ENCODE peak calls at places on chromosomes 4 and X, in nine cellular contexts. U is pons, P is aorta, H is NCI-H69, N is iris pigment epithelial cell, R is Daoy, F is H7, W is endothelial cell of umbilical vein, S is AG09309. Q is an unnamed sample.

GRCh38 chr4:133465022-133465421 is 315.9 kb downstream of the PCDH10 start:
- DNase-seq in U (no peak), P (no peak), H (no peak), N (no peak), R (no peak), F (no peak), W (no peak), S (no peak), Q (no peak)

GRCh38 chr4:15373363-15373762 is 54.5 kb upstream of the C1QTNF7 start:
- DNase-seq in U (no peak), P (no peak), H (no peak), N (peak; percentile 14), R (peak; percentile 41), F (no peak), W (no peak), S (no peak), Q (no peak)

GRCh38 chr4:104064650-104065577 is 345.1 kb upstream of the TACR3 start:
- DNase-seq in U (peak; percentile 91), P (no peak), H (peak; percentile 91), N (peak; percentile 29), R (no peak), F (peak; percentile 8), W (peak; percentile 4), S (no peak), Q (peak; percentile 64)

GRCh38 chr4:2402453-2402852 is 16.0 kb downstream of the ZFYVE28 start:
- DNase-seq in U (no peak), P (no peak), H (no peak), N (no peak), R (no peak), F (no peak), W (no peak), S (no peak), Q (no peak)

GRCh38 chrX:109732319-109732779 is 708 bp downstream of the ACSL4 start:
- DNase-seq in U (no peak), P (no peak), H (peak; percentile 57), N (peak; percentile 62), R (peak; percentile 26), F (no peak), W (peak; percentile 62), S (no peak), Q (peak; percentile 37)

GRCh38 chr4:168220893-168221292 is 97.7 kb downstream of the DDX60 start:
- DNase-seq in U (no peak), P (no peak), H (peak; percentile 30), N (peak; percentile 22), R (no peak), F (no peak), W (no peak), S (no peak), Q (no peak)

GRCh38 chr4:82865592-82865991 is 25.4 kb downstream of the SEC31A start:
- DNase-seq in U (peak; percentile 31), P (no peak), H (no peak), N (peak; percentile 97), R (peak; percentile 38), F (no peak), W (peak; percentile 90), S (peak; percentile 73), Q (peak; percentile 30)

GRCh38 chr4:185535818-185536729 is 767 bp upstream of the PDLIM3 start:
- DNase-seq in U (peak; percentile 37), P (peak; percentile 73), H (peak; percentile 2), N (peak; percentile 56), R (peak; percentile 7), F (peak; percentile 30), W (peak; percentile 17), S (no peak), Q (no peak)

GRCh38 chr4:122121593-122121992 is 30.5 kb upstream of the BLTP1 start:
- DNase-seq in U (no peak), P (no peak), H (no peak), N (no peak), R (no peak), F (no peak), W (no peak), S (no peak), Q (no peak)

GRCh38 chr4:165784672-165785071 is 88.4 kb upstream of the TLL1 start:
- DNase-seq in U (no peak), P (no peak), H (peak; percentile 94), N (no peak), R (no peak), F (no peak), W (no peak), S (no peak), Q (no peak)

GRCh38 chr4:7984286-7984925 is 44.7 kb upstream of the AFAP1 start:
- DNase-seq in U (no peak), P (no peak), H (no peak), N (no peak), R (no peak), F (no peak), W (no peak), S (no peak), Q (no peak)

GRCh38 chr4:68951078-68951805 is at the start of gene UGT2A3:
- DNase-seq in U (no peak), P (no peak), H (no peak), N (no peak), R (no peak), F (no peak), W (no peak), S (no peak), Q (no peak)

GRCh38 chr4:172900880-172901279 is 267.7 kb upstream of the GALNT7 start:
- DNase-seq in U (no peak), P (no peak), H (peak; percentile 14), N (no peak), R (no peak), F (no peak), W (no peak), S (no peak), Q (no peak)

GRCh38 chrX:135985974-135986312 is 708 bp downstream of the SLC9A6 start:
- DNase-seq in U (no peak), P (no peak), H (no peak), N (no peak), R (no peak), F (peak; percentile 31), W (no peak), S (no peak), Q (no peak)

GRCh38 chrX:30971761-30972603 is 82.9 kb upstream of the TAB3 start:
- DNase-seq in U (peak; percentile 16), P (no peak), H (peak; percentile 67), N (peak; percentile 54), R (peak; percentile 35), F (peak; percentile 63), W (peak; percentile 23), S (peak; percentile 11), Q (peak; percentile 66)

GRCh38 chrX:79604364-79604763 is 237.2 kb upstream of the ITM2A start:
- DNase-seq in U (no peak), P (no peak), H (no peak), N (no peak), R (no peak), F (no peak), W (no peak), S (no peak), Q (no peak)

GRCh38 chr4:123832173-123833026 is 435.8 kb downstream of the SPRY1 start:
- DNase-seq in U (no peak), P (peak; percentile 74), H (no peak), N (peak; percentile 100), R (peak; percentile 85), F (no peak), W (peak; percentile 86), S (peak; percentile 99), Q (peak; percentile 84)

GRCh38 chrX:18424482-18425198 is 768 bp upstream of the CDKL5 start:
- DNase-seq in U (peak; percentile 17), P (no peak), H (peak; percentile 69), N (peak; percentile 47), R (peak; percentile 49), F (peak; percentile 37), W (peak; percentile 41), S (no peak), Q (peak; percentile 51)

GRCh38 chrX:131441033-131441432 is 102.8 kb upstream of the OR13H1 start:
- DNase-seq in U (no peak), P (no peak), H (no peak), N (no peak), R (peak; percentile 16), F (no peak), W (no peak), S (no peak), Q (no peak)

GRCh38 chrX:150897371-150898319 is 823 bp downstream of the CD99L2 start:
- DNase-seq in U (peak; percentile 23), P (no peak), H (peak; percentile 69), N (no peak), R (peak; percentile 12), F (peak; percentile 71), W (peak; percentile 62), S (no peak), Q (peak; percentile 29)

GRCh38 chr4:25070512-25070911 is 39.8 kb upstream of the LGI2 start:
- DNase-seq in U (no peak), P (no peak), H (no peak), N (no peak), R (no peak), F (no peak), W (no peak), S (no peak), Q (no peak)

GRCh38 chr4:184165291-184165690 is 52.4 kb downstream of the ENPP6 start:
- DNase-seq in U (no peak), P (no peak), H (no peak), N (peak; percentile 61), R (no peak), F (peak; percentile 53), W (no peak), S (no peak), Q (no peak)

GRCh38 chrX:38817004-38817703 is 15.9 kb downstream of the MID1IP1 start:
- DNase-seq in U (no peak), P (no peak), H (peak; percentile 55), N (peak; percentile 39), R (peak; percentile 44), F (peak; percentile 31), W (peak; percentile 6), S (no peak), Q (peak; percentile 22)

GRCh38 chr4:1945492-1945891 is 63.3 kb downstream of the NELFA start:
- DNase-seq in U (peak; percentile 19), P (no peak), H (no peak), N (no peak), R (no peak), F (no peak), W (no peak), S (no peak), Q (no peak)

GRCh38 chrX:32998776-32999175 is 212.6 kb downstream of the DMD start:
- DNase-seq in U (no peak), P (no peak), H (no peak), N (no peak), R (no peak), F (no peak), W (no peak), S (no peak), Q (no peak)

GRCh38 chrX:2325076-2325784 is 175.5 kb downstream of the DHRSX start:
- DNase-seq in U (peak; percentile 80), P (peak; percentile 89), H (no peak), N (peak; percentile 95), R (no peak), F (no peak), W (peak; percentile 55), S (peak; percentile 70), Q (peak; percentile 97)

GRCh38 chr4:38177035-38177791 is 217.0 kb downstream of the PTTG2 start:
- DNase-seq in U (peak; percentile 55), P (no peak), H (no peak), N (no peak), R (no peak), F (no peak), W (peak; percentile 48), S (no peak), Q (no peak)

GRCh38 chr4:34644716-34645115 is 1599.6 kb downstream of the ARAP2 start:
- DNase-seq in U (no peak), P (no peak), H (no peak), N (peak; percentile 27), R (no peak), F (no peak), W (no peak), S (no peak), Q (no peak)

GRCh38 chr4:7844247-7844991 is 95.2 kb downstream of the AFAP1 start:
- DNase-seq in U (no peak), P (peak; percentile 91), H (peak; percentile 37), N (peak; percentile 96), R (peak; percentile 94), F (peak; percentile 81), W (peak; percentile 96), S (peak; percentile 93), Q (peak; percentile 82)

GRCh38 chrX:105527759-105528158 is 294.6 kb upstream of the NRK start:
- DNase-seq in U (no peak), P (no peak), H (no peak), N (peak; percentile 35), R (no peak), F (no peak), W (no peak), S (no peak), Q (no peak)

GRCh38 chrX:52262195-52262546 is 77.5 kb downstream of the MAGED4 start:
- DNase-seq in U (no peak), P (no peak), H (peak; percentile 2), N (no peak), R (no peak), F (no peak), W (no peak), S (no peak), Q (peak; percentile 33)

Q was measured in A673.